ENCODE peak calls at places on chromosomes 3 and 15, in five cellular contexts. Y is cardiac muscle cell, T is IMR-90, X is lower lobe of right lung, R is foreskin fibroblast. Q is an unnamed sample.

GRCh38 chr3:183766745-183767606 is 58.4 kb downstream of the MAP6D1 start:
- DNase-seq in T (peak; percentile 67), Y (peak; percentile 83), R (peak; percentile 43), X (peak; percentile 73), Q (peak; percentile 51)

GRCh38 chr3:114112696-114113095 is 56.2 kb downstream of the QTRT2 start:
- DNase-seq in X (no peak), T (no peak), Y (peak; percentile 41), R (no peak), Q (peak; percentile 67)

GRCh38 chr3:53226841-53227407 is 28.9 kb downstream of the TKT start:
- DNase-seq in R (no peak), T (no peak), X (peak; percentile 21), Y (no peak), Q (no peak)

GRCh38 chr3:138412821-138413531 is 21.4 kb upstream of the ESYT3 start:
- DNase-seq in R (peak; percentile 35), T (peak; percentile 39), X (no peak), Y (peak; percentile 20), Q (no peak)

GRCh38 chr3:149388714-149389417 is 11.4 kb upstream of the TM4SF1 start:
- DNase-seq in T (no peak), X (no peak), Y (no peak), R (no peak), Q (no peak)

GRCh38 chr15:39426552-39427532 is 154.0 kb upstream of the THBS1 start:
- DNase-seq in X (peak; percentile 73), R (no peak), T (peak; percentile 84), Y (peak; percentile 96), Q (peak; percentile 94)

GRCh38 chr3:108590443-108590842 is 921 bp downstream of the DZIP3 start:
- DNase-seq in X (no peak), T (no peak), R (no peak), Y (no peak), Q (no peak)

GRCh38 chr3:54004351-54004750 is 112.7 kb upstream of the SELENOK start:
- DNase-seq in X (no peak), T (no peak), R (no peak), Y (peak; percentile 71), Q (no peak)

GRCh38 chr15:76165951-76166350 is 106.2 kb downstream of the TMEM266 start:
- DNase-seq in X (no peak), T (no peak), Y (no peak), R (no peak), Q (no peak)
- TF ChIP-seq CTCF in X (no peak), T (no peak), Y (no peak), R (no peak), Q (no peak)

GRCh38 chr3:50044976-50045375 is 43.7 kb upstream of the RBM5 start:
- DNase-seq in R (no peak), Y (no peak), X (no peak), T (no peak), Q (no peak)
- TF ChIP-seq CTCF in R (no peak), Y (no peak), X (no peak), T (no peak), Q (no peak)

GRCh38 chr3:79019924-79020173 is 747.9 kb downstream of the ROBO1 start:
- DNase-seq in T (no peak), R (no peak), Y (no peak), X (no peak), Q (no peak)

GRCh38 chr3:79015854-79016253 is 751.9 kb downstream of the ROBO1 start:
- DNase-seq in Y (no peak), R (no peak), X (no peak), T (no peak), Q (no peak)

GRCh38 chr3:79019137-79019923 is 748.5 kb downstream of the ROBO1 start:
- DNase-seq in X (peak; percentile 68), R (peak; percentile 89), Y (peak; percentile 96), T (peak; percentile 93), Q (peak; percentile 93)

GRCh38 chr3:79016587-79017380 is 751.0 kb downstream of the ROBO1 start:
- DNase-seq in T (peak; percentile 53), Y (no peak), R (no peak), X (no peak), Q (peak; percentile 38)

DNA sequence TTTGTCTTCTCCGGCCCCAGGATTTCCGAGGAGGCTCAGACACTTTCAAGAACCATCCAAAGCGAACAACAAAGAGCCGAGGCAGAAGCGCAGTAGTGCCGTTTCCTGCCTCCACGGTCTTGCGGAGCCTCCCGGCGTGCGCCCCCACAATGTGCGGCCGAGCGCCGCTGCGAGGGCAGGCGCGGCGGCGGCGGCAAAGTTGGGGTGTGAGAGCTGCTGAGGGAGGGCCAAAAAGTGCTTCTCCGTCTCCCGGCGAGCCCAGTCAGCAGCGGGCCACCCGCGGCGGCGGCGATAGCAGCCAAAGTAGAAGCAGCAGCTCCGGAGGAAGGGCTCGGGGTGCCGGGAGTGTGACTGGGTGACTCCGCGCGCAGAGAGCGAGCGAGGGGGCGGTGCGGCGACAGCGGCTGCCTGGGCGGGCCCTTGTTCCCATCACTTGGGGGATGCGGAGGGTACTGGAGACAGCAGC is 749.1 kb downstream of the ROBO1 start:
- DNase-seq in R (peak; percentile 72), T (peak; percentile 64), Y (peak; percentile 83), X (peak; percentile 55), Q (peak; percentile 59)
- TF ChIP-seq CTCF in R (peak; percentile 16), T (no peak), Y (peak; percentile 31), X (no peak), Q (no peak)

GRCh38 chr3:188749830-188750229 is 421.9 kb upstream of the TPRG1 start:
- DNase-seq in T (no peak), R (no peak), X (no peak), Y (no peak), Q (no peak)

GRCh38 chr3:188746291-188746783 is 425.4 kb upstream of the TPRG1 start:
- DNase-seq in X (no peak), R (no peak), T (peak; percentile 31), Y (no peak), Q (no peak)

GRCh38 chr3:188747487-188747886 is 424.3 kb upstream of the TPRG1 start:
- DNase-seq in X (no peak), Y (no peak), R (no peak), T (no peak), Q (no peak)

GRCh38 chr3:188750625-188751024 is 421.1 kb upstream of the TPRG1 start:
- DNase-seq in T (no peak), Y (no peak), R (no peak), X (no peak), Q (no peak)

DNA sequence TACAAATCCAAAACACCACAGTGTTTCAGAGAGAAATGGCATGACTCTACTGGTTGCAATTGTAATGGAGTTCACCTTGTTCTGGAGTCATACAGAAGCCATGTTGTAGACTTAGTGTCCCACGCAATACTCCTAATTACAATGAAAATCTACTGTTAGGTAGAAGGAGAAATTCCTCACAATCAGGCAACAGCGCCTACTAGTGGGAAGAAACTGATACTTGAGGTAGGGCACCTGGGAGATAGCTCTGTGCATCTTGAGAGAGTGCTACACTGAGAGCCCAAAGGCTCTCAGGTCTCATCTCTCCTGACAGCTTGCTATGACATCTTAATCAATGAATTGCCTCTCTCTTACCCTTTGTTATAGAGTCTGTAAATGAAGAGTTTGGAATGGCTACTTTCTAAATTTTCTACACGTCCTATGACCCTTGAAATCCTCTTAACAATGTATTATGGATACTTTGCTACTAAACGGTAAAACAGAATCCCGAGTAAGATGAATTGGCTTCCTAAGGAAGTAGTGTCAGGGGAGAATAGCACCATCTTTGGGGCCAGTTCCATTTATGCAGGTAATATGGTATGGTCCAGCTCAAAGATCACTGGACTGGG is 422.7 kb upstream of the TPRG1 start:
- DNase-seq in R (no peak), Y (no peak), T (no peak), X (no peak), Q (no peak)
- TF ChIP-seq CTCF in R (no peak), Y (peak; percentile 37), T (peak; percentile 25), X (peak; percentile 58), Q (peak; percentile 43)

DNA sequence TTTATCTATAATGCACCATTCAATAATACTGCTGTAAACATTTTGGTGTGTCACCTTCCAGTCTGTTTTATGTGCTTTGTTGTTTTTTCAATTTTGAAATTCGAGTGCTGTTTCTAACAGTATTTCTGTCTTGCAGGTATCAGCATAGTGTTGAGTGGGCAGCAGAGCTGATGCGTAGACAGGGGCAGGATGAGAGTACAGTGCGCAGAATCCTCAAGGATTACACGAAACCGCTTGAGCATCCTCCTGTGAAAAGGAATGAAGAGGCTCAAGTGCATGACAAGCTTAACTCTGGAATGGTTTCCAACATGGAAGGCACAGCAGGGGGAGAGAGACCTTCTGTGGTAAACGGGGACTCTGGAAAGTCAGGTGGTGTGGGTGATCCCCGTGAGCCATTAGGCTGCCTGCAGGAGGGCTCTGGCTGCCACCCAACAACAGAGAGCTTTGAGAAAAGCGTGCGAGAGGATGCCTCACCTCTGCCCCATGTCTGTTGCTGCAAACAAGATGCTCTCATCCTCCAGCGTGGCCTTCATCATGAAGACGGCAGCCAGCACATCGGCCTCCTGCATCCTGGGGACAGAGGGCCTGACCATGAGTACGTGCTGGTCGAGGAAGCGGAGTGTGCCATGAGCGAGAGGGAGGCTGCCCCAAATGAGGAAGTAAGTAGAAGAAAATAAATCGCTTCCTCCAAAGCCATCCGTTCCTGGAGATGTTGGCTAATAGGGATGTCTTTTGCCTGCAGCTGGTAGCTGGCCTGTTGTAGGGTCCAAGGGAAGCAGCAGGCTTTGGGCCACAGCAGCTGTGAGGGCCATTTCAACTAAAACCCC is 19.1 kb downstream of the TSEN2 start:
- DNase-seq in X (peak; percentile 62), Y (no peak), R (no peak), T (no peak), Q (no peak)
- TF ChIP-seq CTCF in X (no peak), Y (no peak), R (no peak), T (no peak), Q (no peak)

DNA sequence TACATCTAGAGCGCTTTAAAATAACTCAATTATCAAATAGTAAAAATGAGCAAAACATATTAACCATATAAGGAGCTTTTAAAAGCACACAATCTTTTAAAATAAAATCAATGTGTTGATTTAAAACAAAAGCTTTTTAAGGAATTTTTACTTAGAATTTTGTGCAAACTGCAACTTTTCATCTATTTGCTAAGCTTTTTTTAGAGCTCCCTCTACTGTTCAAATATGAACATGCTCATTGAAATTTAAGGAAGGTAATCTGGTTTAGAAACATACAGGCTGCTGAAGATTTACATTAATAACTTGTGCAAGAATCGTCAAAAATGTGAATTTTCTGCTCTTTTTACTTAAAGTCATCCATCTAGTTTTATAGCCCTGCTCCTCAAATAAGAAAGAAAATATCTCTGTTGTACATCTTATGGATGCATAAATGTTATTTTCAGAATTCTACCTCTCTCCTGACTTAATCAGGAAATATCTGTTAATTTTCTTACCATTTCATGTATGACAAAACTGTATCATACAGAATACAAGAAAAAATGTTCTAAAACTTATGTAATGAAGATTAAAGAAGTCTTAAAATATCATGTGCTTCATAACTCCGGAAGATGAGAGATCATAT is 469.4 kb upstream of the ROBO2 start:
- DNase-seq in X (no peak), Y (peak; percentile 3), T (peak; percentile 48), R (no peak), Q (peak; percentile 0)
- TF ChIP-seq CTCF in X (peak; percentile 64), Y (peak; percentile 45), T (peak; percentile 69), R (peak; percentile 56), Q (peak; percentile 67)

GRCh38 chr3:131239250-131239649 is 142.3 kb upstream of the NUDT16 start:
- DNase-seq in Y (no peak), X (no peak), T (no peak), R (no peak), Q (no peak)

GRCh38 chr3:131238496-131238895 is 143.1 kb upstream of the NUDT16 start:
- DNase-seq in Y (no peak), T (no peak), R (no peak), X (no peak), Q (no peak)

DNA sequence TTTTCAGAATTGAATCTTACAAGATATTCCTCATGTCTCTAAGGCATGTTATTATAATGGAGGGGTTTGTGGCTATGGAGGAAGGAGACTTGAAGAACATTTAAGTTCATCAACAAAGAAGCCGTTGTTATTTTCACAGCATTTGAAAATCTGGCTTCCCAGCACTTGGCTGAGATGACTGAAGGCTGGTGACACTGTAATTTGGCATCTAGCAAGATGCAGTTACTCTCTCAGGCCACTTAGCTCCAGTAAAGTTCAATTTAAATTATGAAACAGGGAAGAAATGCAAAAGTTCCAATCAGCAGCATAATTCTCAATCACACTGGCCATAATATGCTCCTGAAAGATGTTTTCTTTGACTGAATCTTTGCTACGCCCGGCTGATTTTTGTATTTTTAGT is 139.4 kb upstream of the NUDT16 start:
- DNase-seq in R (no peak), Y (no peak), X (no peak), T (no peak), Q (no peak)
- TF ChIP-seq CTCF in R (no peak), Y (no peak), X (no peak), T (no peak), Q (no peak)

Q was measured in astrocyte.